ENCODE peak calls at places on chromosomes 13 and 19, in six cellular contexts. One of them, this sample, is unnamed.

GRCh38 chr19:5250127-5250659 is 90.4 kb downstream of the PTPRS start:
- DNase-seq in tibial nerve: no peak
- DNase-seq in fibroblast of lung: no peak
- DNase-seq in heart left ventricle: peak
- DNase-seq in fibroblast of villous mesenchyme: no peak
- DNase-seq in endothelial cell of umbilical vein: no peak
- DNase-seq in this sample: no peak

GRCh38 chr19:36210497-36210896 is 4.0 kb downstream of the ZNF565 start:
- DNase-seq in heart left ventricle: no peak
- DNase-seq in tibial nerve: no peak
- DNase-seq in fibroblast of lung: no peak
- DNase-seq in fibroblast of villous mesenchyme: no peak
- DNase-seq in endothelial cell of umbilical vein: no peak
- DNase-seq in this sample: no peak

GRCh38 chr13:31005066-31005465 is 72.6 kb downstream of the TEX26 start:
- DNase-seq in endothelial cell of umbilical vein: no peak
- DNase-seq in tibial nerve: no peak
- DNase-seq in heart left ventricle: no peak
- DNase-seq in fibroblast of villous mesenchyme: no peak
- DNase-seq in fibroblast of lung: no peak
- DNase-seq in this sample: no peak

GRCh38 chr13:44818428-44818827 is 170.8 kb downstream of the NUFIP1 start:
- DNase-seq in heart left ventricle: no peak
- DNase-seq in fibroblast of villous mesenchyme: peak
- DNase-seq in endothelial cell of umbilical vein: no peak
- DNase-seq in tibial nerve: no peak
- DNase-seq in fibroblast of lung: no peak
- DNase-seq in this sample: no peak

GRCh38 chr13:102394158-102395053 is 7.4 kb downstream of the FGF14 start:
- DNase-seq in fibroblast of villous mesenchyme: peak
- DNase-seq in heart left ventricle: peak
- DNase-seq in fibroblast of lung: peak
- DNase-seq in endothelial cell of umbilical vein: peak
- DNase-seq in tibial nerve: peak
- DNase-seq in this sample: no peak

GRCh38 chr13:110307697-110308376 is 753 bp downstream of the COL4A2 start:
- DNase-seq in fibroblast of lung: peak
- DNase-seq in fibroblast of villous mesenchyme: peak
- DNase-seq in endothelial cell of umbilical vein: peak
- DNase-seq in tibial nerve: no peak
- DNase-seq in heart left ventricle: peak
- DNase-seq in this sample: no peak

GRCh38 chr19:18999896-19000620 is 33.3 kb downstream of the SUGP2 start:
- DNase-seq in fibroblast of lung: no peak
- DNase-seq in heart left ventricle: no peak
- DNase-seq in fibroblast of villous mesenchyme: peak
- DNase-seq in tibial nerve: no peak
- DNase-seq in endothelial cell of umbilical vein: no peak
- DNase-seq in this sample: no peak

GRCh38 chr19:58117841-58118575 is 20.0 kb upstream of the ZSCAN18 start:
- DNase-seq in tibial nerve: no peak
- DNase-seq in fibroblast of villous mesenchyme: no peak
- DNase-seq in fibroblast of lung: no peak
- DNase-seq in heart left ventricle: no peak
- DNase-seq in endothelial cell of umbilical vein: no peak
- DNase-seq in this sample: no peak

GRCh38 chr13:66200555-66200954 is 1029.6 kb downstream of the PCDH9 start:
- DNase-seq in tibial nerve: no peak
- DNase-seq in endothelial cell of umbilical vein: no peak
- DNase-seq in fibroblast of lung: no peak
- DNase-seq in heart left ventricle: no peak
- DNase-seq in fibroblast of villous mesenchyme: no peak
- DNase-seq in this sample: no peak

GRCh38 chr13:61880576-61881283 is 465.1 kb upstream of the PCDH20 start:
- DNase-seq in fibroblast of villous mesenchyme: no peak
- DNase-seq in endothelial cell of umbilical vein: peak
- DNase-seq in heart left ventricle: no peak
- DNase-seq in fibroblast of lung: peak
- DNase-seq in tibial nerve: no peak
- DNase-seq in this sample: no peak

GRCh38 chr13:109628251-109628699 is 158.1 kb downstream of the IRS2 start:
- DNase-seq in endothelial cell of umbilical vein: no peak
- DNase-seq in fibroblast of villous mesenchyme: peak
- DNase-seq in tibial nerve: no peak
- DNase-seq in fibroblast of lung: peak
- DNase-seq in heart left ventricle: no peak
- DNase-seq in this sample: peak

GRCh38 chr19:13099073-13099999 is 3.3 kb downstream of the LYL1 start:
- DNase-seq in endothelial cell of umbilical vein: peak
- DNase-seq in heart left ventricle: peak
- DNase-seq in fibroblast of lung: no peak
- DNase-seq in tibial nerve: peak
- DNase-seq in fibroblast of villous mesenchyme: peak
- DNase-seq in this sample: no peak

GRCh38 chr13:59476376-59476775 is 687.4 kb downstream of the DIAPH3 start:
- DNase-seq in tibial nerve: no peak
- DNase-seq in fibroblast of villous mesenchyme: no peak
- DNase-seq in heart left ventricle: no peak
- DNase-seq in endothelial cell of umbilical vein: no peak
- DNase-seq in fibroblast of lung: no peak
- DNase-seq in this sample: no peak

GRCh38 chr19:49387936-49388372 is at the start of gene KASH5:
- DNase-seq in fibroblast of villous mesenchyme: peak
- DNase-seq in tibial nerve: peak
- DNase-seq in endothelial cell of umbilical vein: peak
- DNase-seq in heart left ventricle: peak
- DNase-seq in fibroblast of lung: peak
- DNase-seq in this sample: no peak

GRCh38 chr19:13097331-13098258 is 5.1 kb downstream of the LYL1 start:
- DNase-seq in fibroblast of lung: no peak
- DNase-seq in endothelial cell of umbilical vein: peak
- DNase-seq in heart left ventricle: peak
- DNase-seq in fibroblast of villous mesenchyme: no peak
- DNase-seq in tibial nerve: peak
- DNase-seq in this sample: no peak

GRCh38 chr19:49422407-49423277 is 599 bp downstream of the PTH2 start:
- DNase-seq in fibroblast of lung: peak
- DNase-seq in fibroblast of villous mesenchyme: peak
- DNase-seq in endothelial cell of umbilical vein: peak
- DNase-seq in tibial nerve: no peak
- DNase-seq in heart left ventricle: peak
- DNase-seq in this sample: no peak

GRCh38 chr13:94195715-94196114 is 283.8 kb downstream of the DCT start:
- DNase-seq in fibroblast of villous mesenchyme: peak
- DNase-seq in tibial nerve: no peak
- DNase-seq in fibroblast of lung: peak
- DNase-seq in heart left ventricle: no peak
- DNase-seq in endothelial cell of umbilical vein: no peak
- DNase-seq in this sample: peak

GRCh38 chr19:1396019-1396767 is 5.1 kb downstream of the GAMT start:
- DNase-seq in endothelial cell of umbilical vein: no peak
- DNase-seq in fibroblast of villous mesenchyme: no peak
- DNase-seq in heart left ventricle: no peak
- DNase-seq in fibroblast of lung: no peak
- DNase-seq in tibial nerve: no peak
- DNase-seq in this sample: no peak

GRCh38 chr19:35510626-35510964 is 2.9 kb downstream of the DMKN start:
- DNase-seq in tibial nerve: no peak
- DNase-seq in fibroblast of lung: no peak
- DNase-seq in heart left ventricle: no peak
- DNase-seq in fibroblast of villous mesenchyme: no peak
- DNase-seq in endothelial cell of umbilical vein: no peak
- DNase-seq in this sample: no peak

GRCh38 chr19:42267644-42268141 is 1.4 kb upstream of the CIC start:
- DNase-seq in endothelial cell of umbilical vein: no peak
- DNase-seq in heart left ventricle: peak
- DNase-seq in fibroblast of villous mesenchyme: peak
- DNase-seq in fibroblast of lung: no peak
- DNase-seq in tibial nerve: no peak
- DNase-seq in this sample: no peak

GRCh38 chr13:106003651-106004050 is 531.8 kb downstream of the EFNB2 start:
- DNase-seq in tibial nerve: no peak
- DNase-seq in fibroblast of lung: no peak
- DNase-seq in fibroblast of villous mesenchyme: no peak
- DNase-seq in endothelial cell of umbilical vein: no peak
- DNase-seq in heart left ventricle: no peak
- DNase-seq in this sample: no peak

GRCh38 chr13:110129539-110130186 is 177.3 kb downstream of the COL4A1 start:
- DNase-seq in tibial nerve: no peak
- DNase-seq in fibroblast of villous mesenchyme: no peak
- DNase-seq in fibroblast of lung: no peak
- DNase-seq in heart left ventricle: no peak
- DNase-seq in endothelial cell of umbilical vein: no peak
- DNase-seq in this sample: no peak

GRCh38 chr13:46659413-46660065 is 106.6 kb downstream of the LRCH1 start:
- DNase-seq in fibroblast of villous mesenchyme: peak
- DNase-seq in heart left ventricle: no peak
- DNase-seq in tibial nerve: no peak
- DNase-seq in fibroblast of lung: no peak
- DNase-seq in endothelial cell of umbilical vein: no peak
- DNase-seq in this sample: no peak

GRCh38 chr13:51679616-51680015 is 95.4 kb downstream of the WDFY2 start:
- DNase-seq in fibroblast of lung: peak
- DNase-seq in endothelial cell of umbilical vein: no peak
- DNase-seq in heart left ventricle: no peak
- DNase-seq in tibial nerve: no peak
- DNase-seq in fibroblast of villous mesenchyme: no peak
- DNase-seq in this sample: no peak

GRCh38 chr13:113997845-113998751 is 24.2 kb upstream of the C13orf46 start:
- DNase-seq in fibroblast of villous mesenchyme: peak
- DNase-seq in tibial nerve: peak
- DNase-seq in heart left ventricle: peak
- DNase-seq in endothelial cell of umbilical vein: no peak
- DNase-seq in fibroblast of lung: peak
- DNase-seq in this sample: no peak

GRCh38 chr13:33728271-33729037 is 89.5 kb upstream of the RFC3 start:
- DNase-seq in tibial nerve: peak
- DNase-seq in fibroblast of villous mesenchyme: no peak
- DNase-seq in endothelial cell of umbilical vein: peak
- DNase-seq in fibroblast of lung: no peak
- DNase-seq in heart left ventricle: peak
- DNase-seq in this sample: no peak

GRCh38 chr19:21022996-21023395 is 2.5 kb downstream of the ZNF430 start:
- DNase-seq in fibroblast of lung: peak
- DNase-seq in endothelial cell of umbilical vein: no peak
- DNase-seq in fibroblast of villous mesenchyme: peak
- DNase-seq in tibial nerve: no peak
- DNase-seq in heart left ventricle: no peak
- DNase-seq in this sample: no peak

GRCh38 chr13:99642841-99643240 is 141.6 kb downstream of the TM9SF2 start:
- DNase-seq in endothelial cell of umbilical vein: no peak
- DNase-seq in fibroblast of villous mesenchyme: no peak
- DNase-seq in tibial nerve: no peak
- DNase-seq in heart left ventricle: no peak
- DNase-seq in fibroblast of lung: no peak
- DNase-seq in this sample: no peak

DNA sequence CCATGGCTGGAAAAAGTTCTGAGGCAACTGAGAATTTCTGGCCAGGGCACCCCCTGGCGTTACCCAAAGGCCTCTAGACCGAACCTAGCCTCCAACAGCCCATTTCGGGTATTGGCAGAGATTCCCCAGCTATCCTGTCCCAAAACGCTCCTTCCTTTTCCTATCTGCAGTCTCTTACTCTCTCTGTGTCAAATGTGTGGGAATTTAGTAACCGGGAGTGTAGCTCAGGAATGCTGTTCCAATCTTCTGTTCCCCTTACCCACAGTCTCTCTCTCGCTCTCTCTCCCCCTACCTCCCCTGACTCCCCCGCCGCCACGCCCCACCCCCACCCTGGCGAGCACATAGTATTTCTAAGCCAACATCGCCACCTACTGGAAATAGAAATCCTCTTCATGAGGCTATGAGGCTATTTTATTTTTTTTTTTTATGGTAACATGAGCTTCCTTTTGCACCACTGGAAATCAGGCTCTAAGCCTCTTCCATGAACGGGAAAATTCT is 27.0 kb downstream of the OXGR1 start:
- DNase-seq in fibroblast of lung: no peak
- DNase-seq in fibroblast of villous mesenchyme: peak
- DNase-seq in endothelial cell of umbilical vein: no peak
- DNase-seq in heart left ventricle: no peak
- DNase-seq in tibial nerve: no peak
- DNase-seq in this sample: no peak
- TF ChIP-seq CTCF in fibroblast of lung: no peak
- TF ChIP-seq CTCF in fibroblast of villous mesenchyme: no peak
- TF ChIP-seq CTCF in endothelial cell of umbilical vein: no peak
- TF ChIP-seq CTCF in heart left ventricle: peak
- TF ChIP-seq CTCF in tibial nerve: no peak
- TF ChIP-seq CTCF in this sample: no peak

GRCh38 chr13:37515226-37515625 is 83.3 kb downstream of the POSTN start:
- DNase-seq in endothelial cell of umbilical vein: no peak
- DNase-seq in fibroblast of villous mesenchyme: no peak
- DNase-seq in tibial nerve: no peak
- DNase-seq in fibroblast of lung: no peak
- DNase-seq in heart left ventricle: no peak
- DNase-seq in this sample: no peak

GRCh38 chr13:37505531-37505930 is 93.0 kb downstream of the POSTN start:
- DNase-seq in fibroblast of villous mesenchyme: no peak
- DNase-seq in tibial nerve: no peak
- DNase-seq in heart left ventricle: no peak
- DNase-seq in endothelial cell of umbilical vein: no peak
- DNase-seq in fibroblast of lung: no peak
- DNase-seq in this sample: no peak

GRCh38 chr13:37510441-37510840 is 88.1 kb downstream of the POSTN start:
- DNase-seq in fibroblast of lung: no peak
- DNase-seq in tibial nerve: no peak
- DNase-seq in fibroblast of villous mesenchyme: no peak
- DNase-seq in endothelial cell of umbilical vein: no peak
- DNase-seq in heart left ventricle: no peak
- DNase-seq in this sample: no peak
- H3K4me3 ChIP-seq in fibroblast of lung: no peak
- H3K4me3 ChIP-seq in tibial nerve: no peak
- H3K4me3 ChIP-seq in fibroblast of villous mesenchyme: no peak
- H3K4me3 ChIP-seq in endothelial cell of umbilical vein: no peak
- H3K4me3 ChIP-seq in heart left ventricle: no peak
- H3K4me3 ChIP-seq in this sample: no peak

GRCh38 chr13:91078093-91078679 is 269.3 kb upstream of the MIR17HG start:
- DNase-seq in fibroblast of villous mesenchyme: no peak
- DNase-seq in heart left ventricle: no peak
- DNase-seq in endothelial cell of umbilical vein: peak
- DNase-seq in fibroblast of lung: peak
- DNase-seq in tibial nerve: no peak
- DNase-seq in this sample: no peak
- TF ChIP-seq CTCF in fibroblast of villous mesenchyme: no peak
- TF ChIP-seq CTCF in heart left ventricle: peak
- TF ChIP-seq CTCF in endothelial cell of umbilical vein: no peak
- TF ChIP-seq CTCF in fibroblast of lung: peak
- TF ChIP-seq CTCF in tibial nerve: peak
- TF ChIP-seq CTCF in this sample: no peak

DNA sequence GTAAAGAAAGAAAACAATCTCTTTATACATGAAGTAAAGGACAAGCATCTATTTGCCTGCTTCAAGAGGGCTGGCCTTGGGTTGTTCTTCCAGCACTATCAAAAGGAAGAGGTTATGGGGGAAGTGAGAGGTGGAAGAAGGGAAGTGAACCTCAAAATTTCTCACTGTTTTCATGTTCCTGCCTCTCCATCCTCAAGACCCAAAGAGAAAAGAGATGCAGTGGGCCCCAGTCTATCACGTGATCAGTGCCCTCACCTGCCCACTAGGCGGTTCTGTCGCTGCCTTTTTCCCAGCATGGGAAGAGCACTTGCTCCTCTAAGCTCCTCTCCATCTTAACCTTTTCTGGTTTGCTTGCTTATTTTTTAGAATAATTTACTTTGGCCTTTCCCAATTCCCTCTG is 6.2 kb upstream of the USP12 start:
- DNase-seq in fibroblast of villous mesenchyme: no peak
- DNase-seq in tibial nerve: no peak
- DNase-seq in heart left ventricle: no peak
- DNase-seq in fibroblast of lung: no peak
- DNase-seq in endothelial cell of umbilical vein: no peak
- DNase-seq in this sample: no peak
- H3K4me3 ChIP-seq in fibroblast of villous mesenchyme: no peak
- H3K4me3 ChIP-seq in tibial nerve: no peak
- H3K4me3 ChIP-seq in heart left ventricle: no peak
- H3K4me3 ChIP-seq in fibroblast of lung: no peak
- H3K4me3 ChIP-seq in endothelial cell of umbilical vein: no peak
- H3K4me3 ChIP-seq in this sample: no peak

This sample was measured in AG04449.